ENCODE peak calls at places on chromosomes 7 and 10, in six cellular contexts. U, P, S, C, B and Y are unnamed samples.

GRCh38 chr7:90401989-90402388 is 1.3 kb upstream of the CLDN12 start:
- DNase-seq in C (no peak), S (no peak), U (peak; percentile 37), B (no peak), P (no peak), Y (peak; percentile 34)

GRCh38 chr10:61760943-61761824 is 98.5 kb downstream of the CABCOCO1 start:
- DNase-seq in U (peak; percentile 87), S (no peak), B (peak; percentile 84), C (no peak), P (no peak), Y (no peak)

GRCh38 chr7:38907066-38907465 is 1.9 kb downstream of the VPS41 start:
- DNase-seq in B (no peak), U (no peak), S (no peak), C (no peak), P (no peak), Y (no peak)

GRCh38 chr10:49367600-49367999 is 28.3 kb downstream of the DRGX start:
- DNase-seq in S (peak; percentile 52), U (no peak), C (no peak), B (no peak), P (peak; percentile 44), Y (peak; percentile 76)

GRCh38 chr7:46485481-46486065 is 564.5 kb upstream of the IGFBP3 start:
- DNase-seq in B (peak; percentile 64), P (no peak), C (no peak), U (peak; percentile 90), S (no peak), Y (no peak)

GRCh38 chr7:133561361-133561760 is 308.5 kb downstream of the EXOC4 start:
- DNase-seq in C (no peak), U (peak; percentile 34), B (no peak), S (no peak), P (no peak), Y (no peak)

GRCh38 chr10:49325916-49326783 is 27.2 kb downstream of the C10orf71 start:
- DNase-seq in P (peak; percentile 35), U (no peak), S (no peak), B (no peak), C (no peak), Y (no peak)

GRCh38 chr10:24952701-24953349 is 419 bp upstream of the PRTFDC1 start:
- DNase-seq in C (peak; percentile 57), B (peak; percentile 73), U (peak; percentile 56), P (no peak), S (peak; percentile 75), Y (peak; percentile 93)

GRCh38 chr10:59301067-59301674 is 61.2 kb downstream of the FAM13C start:
- DNase-seq in C (no peak), P (no peak), B (no peak), S (no peak), U (no peak), Y (no peak)

GRCh38 chr10:79293841-79294705 is 53.2 kb upstream of the PPIF start:
- DNase-seq in B (peak; percentile 27), C (no peak), S (no peak), P (no peak), U (peak; percentile 72), Y (no peak)

GRCh38 chr7:142587578-142588191 is 161.6 kb upstream of the PRSS1 start:
- DNase-seq in P (no peak), U (peak; percentile 81), S (peak; percentile 50), B (peak; percentile 87), C (peak; percentile 11), Y (peak; percentile 88)

GRCh38 chr7:102451371-102452054 is 13.2 kb downstream of the ALKBH4 start:
- DNase-seq in B (no peak), P (peak; percentile 66), S (peak; percentile 78), U (no peak), C (no peak), Y (no peak)

GRCh38 chr10:103548581-103549348 is 55.3 kb downstream of the NEURL1 start:
- DNase-seq in P (no peak), C (no peak), S (peak; percentile 19), B (no peak), U (no peak), Y (no peak)

GRCh38 chr10:71069909-71070666 is 142.3 kb upstream of the UNC5B start:
- DNase-seq in P (no peak), B (no peak), U (no peak), S (no peak), C (no peak), Y (no peak)

GRCh38 chr10:131137223-131137622 is 174.3 kb downstream of the TCERG1L start:
- DNase-seq in U (no peak), S (no peak), C (no peak), P (no peak), B (no peak), Y (no peak)

GRCh38 chr7:74479961-74480829 is 26.5 kb downstream of the GTF2IRD1 start:
- DNase-seq in C (peak; percentile 78), B (peak; percentile 96), P (peak; percentile 81), S (peak; percentile 81), U (peak; percentile 93), Y (peak; percentile 89)

GRCh38 chr10:52771534-52772455 is 789 bp downstream of the MBL2 start:
- DNase-seq in P (peak; percentile 13), B (no peak), U (no peak), C (no peak), S (no peak), Y (no peak)

GRCh38 chr10:110867807-110868465 is 3.8 kb upstream of the PDCD4 start:
- DNase-seq in B (no peak), S (no peak), C (no peak), U (no peak), P (no peak), Y (no peak)

GRCh38 chr10:79491171-79491835 is 21.0 kb upstream of the EIF5AL1 start:
- DNase-seq in C (no peak), S (peak; percentile 51), P (no peak), U (no peak), B (no peak), Y (peak; percentile 53)

GRCh38 chr10:104021246-104021645 is 54.3 kb downstream of the SLK start:
- DNase-seq in B (no peak), C (no peak), S (no peak), P (no peak), U (no peak), Y (no peak)

GRCh38 chr7:43844662-43845061 is 24.7 kb downstream of the MRPS24 start:
- DNase-seq in P (no peak), U (no peak), C (no peak), S (no peak), B (no peak), Y (no peak)

GRCh38 chr10:4061441-4061951 is 276.5 kb upstream of the KLF6 start:
- DNase-seq in U (no peak), B (peak; percentile 39), S (no peak), C (no peak), P (no peak), Y (no peak)

GRCh38 chr7:124263232-124263827 is 230.5 kb upstream of the TMEM229A start:
- DNase-seq in P (no peak), B (peak; percentile 77), S (peak; percentile 50), C (no peak), U (peak; percentile 54), Y (peak; percentile 93)

GRCh38 chr7:121285066-121285667 is 43.6 kb upstream of the WNT16 start:
- DNase-seq in S (no peak), C (no peak), U (no peak), B (no peak), P (no peak), Y (no peak)

GRCh38 chr7:158613481-158613880 is 25.9 kb upstream of the PTPRN2 start:
- DNase-seq in U (no peak), S (no peak), P (no peak), B (peak; percentile 15), C (no peak), Y (no peak)

GRCh38 chr10:30737931-30738391 is 108.4 kb upstream of the LYZL2 start:
- DNase-seq in S (no peak), U (no peak), C (no peak), B (no peak), P (no peak), Y (no peak)

GRCh38 chr7:151251328-151251925 is 2.9 kb upstream of the SMARCD3 start:
- DNase-seq in S (no peak), P (peak; percentile 62), U (peak; percentile 66), C (peak; percentile 23), B (peak; percentile 62), Y (no peak)

GRCh38 chr7:10401793-10402192 is 571.9 kb upstream of the PHF14 start:
- DNase-seq in S (no peak), B (no peak), P (no peak), C (no peak), U (no peak), Y (no peak)
- H2BK15ac ChIP-seq in S (no peak overlapping the region), B (no peak overlapping the region), P (no peak overlapping the region), C (no peak overlapping the region), U (no peak overlapping the region), Y (no peak overlapping the region)

GRCh38 chr10:17234541-17234940 is 6.5 kb downstream of the VIM start:
- DNase-seq in P (no peak), C (no peak), U (no peak), S (no peak), B (peak; percentile 34), Y (no peak)

GRCh38 chr10:17237163-17237562 is 9.1 kb downstream of the VIM start:
- DNase-seq in B (peak; percentile 33), S (no peak), P (no peak), C (no peak), U (no peak), Y (no peak)

GRCh38 chr10:17233534-17233933 is 5.5 kb downstream of the VIM start:
- DNase-seq in C (no peak), B (peak; percentile 68), S (no peak), U (no peak), P (no peak), Y (no peak)

GRCh38 chr10:17236468-17236886 is 8.4 kb downstream of the VIM start:
- DNase-seq in U (no peak), C (no peak), S (no peak), P (no peak), B (peak; percentile 51), Y (no peak)

DNA sequence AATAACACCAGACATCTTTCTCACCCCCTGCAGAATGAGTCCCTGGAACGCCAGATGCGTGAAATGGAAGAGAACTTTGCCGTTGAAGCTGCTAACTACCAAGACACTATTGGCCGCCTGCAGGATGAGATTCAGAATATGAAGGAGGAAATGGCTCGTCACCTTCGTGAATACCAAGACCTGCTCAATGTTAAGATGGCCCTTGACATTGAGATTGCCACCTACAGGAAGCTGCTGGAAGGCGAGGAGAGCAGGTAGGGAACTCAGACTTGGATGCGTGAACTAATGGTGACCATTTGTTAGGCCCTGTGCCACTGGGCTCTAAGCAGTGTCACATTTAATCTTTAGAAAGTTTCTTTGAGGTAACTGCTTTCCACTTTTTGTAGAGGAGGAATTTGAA is 7.1 kb downstream of the VIM start:
- DNase-seq in C (no peak), U (no peak), P (no peak), S (peak; percentile 48), B (peak; percentile 59), Y (peak; percentile 82)
- H2BK15ac ChIP-seq in C (no peak overlapping the region), U (no peak overlapping the region), P (no peak overlapping the region), S (no peak overlapping the region), B (no peak overlapping the region), Y (no peak overlapping the region)

GRCh38 chr7:83036130-83036529 is 126.6 kb downstream of the PCLO start:
- DNase-seq in U (no peak), C (no peak), P (no peak), S (no peak), B (no peak), Y (peak; percentile 86)
- H2BK15ac ChIP-seq in U (no peak overlapping the region), C (no peak overlapping the region), P (no peak overlapping the region), S (no peak overlapping the region), B (no peak overlapping the region), Y (no peak overlapping the region)

DNA sequence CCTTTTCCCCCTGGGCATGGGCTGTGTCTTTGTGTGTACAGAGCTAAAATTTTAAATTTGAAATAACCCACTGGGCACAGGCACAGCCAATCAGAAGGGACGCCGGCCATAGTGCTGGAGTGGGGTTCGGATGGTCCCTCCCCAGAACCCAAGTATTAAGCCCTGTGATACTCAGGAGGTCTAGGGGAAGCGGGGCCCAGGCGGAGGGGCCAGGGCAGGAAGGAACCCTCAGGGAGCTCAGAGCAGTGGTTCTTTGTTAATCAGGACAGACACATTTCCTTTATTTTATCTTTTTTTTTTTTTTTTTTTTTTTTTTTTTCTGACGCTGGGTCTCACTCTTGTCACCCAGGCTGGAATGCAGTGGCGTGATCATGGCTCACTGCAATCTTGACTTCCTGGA is 41.5 kb upstream of the TCF7L2 start:
- DNase-seq in U (no peak), S (no peak), P (no peak), B (no peak), C (no peak), Y (no peak)
- H2BK15ac ChIP-seq in U (no peak overlapping the region), S (no peak overlapping the region), P (no peak overlapping the region), B (no peak overlapping the region), C (no peak overlapping the region), Y (no peak overlapping the region)